ENCODE peak calls at places on chromosome 19, in eight cellular contexts. F is GM06990, H is RWPE1, A is tibial artery, S is tibial nerve, E is neural crest cell, L is IMR-90, J is thoracic aorta. U is an unnamed sample.

GRCh38 chr19:9941236-9941635 is 4.9 kb upstream of the OLFM2 start:
- DNase-seq in S (no peak), J (no peak), H (no peak), A (no peak), L (peak), F (no peak), E (no peak), U (no peak)

GRCh38 chr19:45496349-45496953 is 396 bp downstream of the RTN2 start:
- DNase-seq in S (no peak), A (no peak), L (no peak), J (no peak), F (no peak), E (peak), H (no peak), U (peak)

GRCh38 chr19:38664503-38665211 is 17.2 kb downstream of the ACTN4 start:
- DNase-seq in A (no peak), F (no peak), J (no peak), H (no peak), E (no peak), S (no peak), L (no peak), U (no peak)

GRCh38 chr19:38880882-38881609 is 3.0 kb upstream of the RINL start:
- DNase-seq in H (no peak), F (no peak), A (no peak), E (no peak), L (no peak), S (no peak), J (no peak), U (no peak)

GRCh38 chr19:11581740-11582139 is 4.3 kb upstream of the ACP5 start:
- DNase-seq in A (no peak), H (no peak), F (peak), J (no peak), S (no peak), L (peak), E (no peak), U (peak)

GRCh38 chr19:35872180-35872579 is 3.8 kb downstream of the APLP1 start:
- DNase-seq in F (no peak), E (no peak), S (no peak), J (no peak), L (no peak), H (no peak), A (no peak), U (no peak)

GRCh38 chr19:42601811-42602443 is 7.2 kb upstream of the CEACAM8 start:
- DNase-seq in E (peak), A (no peak), F (no peak), J (no peak), H (peak), L (peak), S (no peak), U (peak)

GRCh38 chr19:55149078-55150003 is at the start of gene TNNT1:
- DNase-seq in L (no peak), S (no peak), F (no peak), J (no peak), A (no peak), H (no peak), E (no peak), U (no peak)

GRCh38 chr19:44055870-44056269 is 4.0 kb downstream of the ZNF223 start:
- DNase-seq in L (no peak), F (no peak), A (no peak), H (no peak), S (no peak), E (no peak), J (no peak), U (no peak)

GRCh38 chr19:16359964-16360363 is 35.3 kb downstream of the KLF2 start:
- DNase-seq in H (no peak), J (no peak), F (no peak), E (no peak), A (no peak), L (no peak), S (no peak), U (no peak)

GRCh38 chr19:48739835-48740704 is at the start of gene RASIP1:
- DNase-seq in S (no peak), E (no peak), F (no peak), H (no peak), A (no peak), J (no peak), L (no peak), U (no peak)

GRCh38 chr19:7124782-7125181 is 55.3 kb downstream of the ZNF557 start:
- DNase-seq in A (no peak), J (no peak), H (no peak), E (no peak), S (no peak), F (no peak), L (no peak), U (no peak)

GRCh38 chr19:12983561-12984142 is 11.6 kb upstream of the NFIX start:
- DNase-seq in J (no peak), E (peak), F (peak), A (peak), H (peak), L (peak), S (peak), U (peak)

GRCh38 chr19:6010107-6010506 is 32.2 kb upstream of the RANBP3 start:
- DNase-seq in F (no peak), E (no peak), A (no peak), S (no peak), H (no peak), J (no peak), L (no peak), U (no peak)

GRCh38 chr19:42076375-42076944 is 494 bp downstream of the ZNF574 start:
- DNase-seq in A (peak), H (no peak), S (peak), F (no peak), J (no peak), E (no peak), L (no peak), U (no peak)

GRCh38 chr19:37077615-37077928 is 661 bp upstream of the ZNF420 start:
- DNase-seq in H (no peak), E (no peak), J (no peak), S (no peak), L (peak), A (no peak), F (no peak), U (no peak)

GRCh38 chr19:51458051-51458645 is at the start of gene SIGLEC8:
- DNase-seq in A (no peak), E (no peak), F (no peak), J (no peak), L (no peak), H (no peak), S (no peak), U (no peak)

GRCh38 chr19:12788682-12789097 is 2.6 kb upstream of the JUNB start:
- DNase-seq in S (peak), L (peak), A (peak), J (no peak), H (peak), F (peak), E (no peak), U (peak)

GRCh38 chr19:49817964-49818690 is at the start of gene MED25:
- DNase-seq in A (peak), S (peak), E (peak), L (peak), F (peak), H (peak), J (peak), U (peak)
- TF ChIP-seq CTCF in A (peak), S (peak), E (peak), L (no peak), F (no peak), H (no peak), J (peak), U (no peak)

GRCh38 chr19:33668968-33669367 is 47.2 kb downstream of the CHST8 start:
- DNase-seq in S (no peak), L (no peak), J (no peak), A (no peak), E (no peak), F (no peak), H (no peak), U (no peak)
- TF ChIP-seq CTCF in S (no peak), L (no peak), J (no peak), A (no peak), E (no peak), F (no peak), H (no peak), U (no peak)

DNA sequence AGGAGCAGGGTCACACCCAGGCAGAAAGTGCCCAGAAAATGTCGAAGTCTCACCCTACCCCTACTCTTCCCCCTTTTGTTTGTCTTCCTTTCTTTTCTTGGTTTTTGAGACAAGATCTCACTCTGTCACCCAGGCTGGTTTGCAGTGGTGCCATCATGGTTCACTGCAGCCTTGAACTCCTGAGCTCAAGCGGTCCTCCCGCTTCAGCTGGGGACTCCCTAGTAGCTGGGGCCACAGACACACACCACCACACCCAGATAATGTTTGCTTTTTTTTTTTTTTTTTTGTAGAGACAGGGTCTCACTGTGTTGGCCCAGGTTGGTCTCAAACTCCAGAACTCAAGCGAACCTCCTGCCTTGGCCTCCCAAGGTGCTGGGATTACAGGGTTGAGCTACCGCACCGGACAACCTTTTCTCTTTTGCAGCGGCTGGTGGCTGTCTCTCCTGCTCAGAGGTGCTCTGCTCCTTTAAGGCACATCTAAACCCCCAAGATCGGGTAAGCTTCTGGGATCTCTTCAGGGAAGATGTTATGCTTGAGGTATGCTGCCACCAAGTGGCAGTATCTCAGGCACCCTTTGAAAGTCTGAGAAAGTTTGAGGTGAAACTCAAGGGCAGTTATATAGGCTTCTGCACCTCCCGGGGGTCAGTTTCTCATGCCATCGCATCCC is 22.4 kb upstream of the EBI3 start:
- DNase-seq in S (no peak), E (no peak), L (peak), H (no peak), A (no peak), F (no peak), J (no peak), U (no peak)
- TF ChIP-seq CTCF in S (no peak), E (peak), L (peak), H (no peak), A (no peak), F (peak), J (no peak), U (peak)

GRCh38 chr19:571127-571974 is 1.0 kb upstream of the BSG start:
- DNase-seq in J (no peak), A (no peak), F (peak), S (no peak), E (peak), H (no peak), L (peak), U (no peak)
- TF ChIP-seq CTCF in J (no peak), A (no peak), F (no peak), S (no peak), E (no peak), H (no peak), L (no peak), U (no peak)

DNA sequence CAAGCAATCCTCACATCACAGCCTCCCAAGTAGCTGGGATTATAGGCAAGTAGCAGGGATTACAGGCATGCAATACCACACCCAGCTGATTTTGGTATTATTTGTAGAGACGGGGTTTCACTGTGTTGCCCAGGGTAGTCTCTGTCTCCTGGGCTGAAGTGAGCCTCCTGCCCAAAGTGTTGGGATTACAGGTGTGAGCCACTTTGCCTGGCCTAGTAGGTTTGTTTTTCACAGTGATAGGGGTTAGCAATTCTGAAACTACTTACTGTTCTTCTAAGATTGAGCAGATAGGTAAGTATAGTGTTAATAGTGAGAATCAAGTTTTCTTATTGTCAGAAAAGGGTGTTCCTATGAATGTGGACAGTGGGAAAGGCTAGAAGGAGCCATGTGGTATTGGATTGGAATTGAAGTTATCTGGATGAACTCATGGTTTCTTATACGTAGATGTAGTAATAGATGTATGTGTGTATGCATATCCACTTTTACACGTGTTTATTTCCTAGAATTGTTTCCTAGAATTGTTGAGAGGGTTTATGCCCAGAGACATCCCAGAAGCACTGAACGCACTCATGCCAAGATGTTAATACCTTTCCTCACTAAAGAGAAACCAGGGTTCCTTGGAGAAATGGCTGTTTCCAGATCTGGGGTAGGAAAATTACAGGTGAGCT is 49.1 kb downstream of the SAE1 start:
- DNase-seq in F (no peak), S (no peak), H (no peak), J (no peak), A (no peak), L (no peak), E (no peak), U (no peak)
- TF ChIP-seq CTCF in F (no peak), S (no peak), H (no peak), J (no peak), A (no peak), L (no peak), E (no peak), U (no peak)